ENCODE peak calls at places on chromosome 4, in ten cellular contexts. N, M, S, H, Y, V, B, U, E and Q are unnamed samples.
A peak's percentile ranks its signal among the peaks of the same experiment; 100 is the strongest.

GRCh38 chr4:189940178-189941004 is at the start of gene FRG1:
- DNase-seq in Y (peak; percentile 97), H (peak; percentile 97), V (peak; percentile 93), S (peak; percentile 95), B (peak; percentile 82), U (peak; percentile 97), M (peak; percentile 99), N (peak; percentile 87), E (peak; percentile 76), Q (peak; percentile 96)

GRCh38 chr4:24689212-24689611 is 104.9 kb upstream of the DHX15 start:
- DNase-seq in U (no peak), H (no peak), V (no peak), M (no peak), S (no peak), B (no peak), Y (no peak), E (no peak), N (no peak), Q (no peak)

GRCh38 chr4:16075975-16076757 is 7.7 kb downstream of the PROM1 start:
- DNase-seq in U (no peak), V (no peak), N (no peak), H (no peak), Y (no peak), E (no peak), M (no peak), S (no peak), B (no peak), Q (no peak)

GRCh38 chr4:173478136-173478860 is 51.7 kb downstream of the HAND2 start:
- DNase-seq in S (no peak), M (no peak), Y (no peak), U (no peak), E (no peak), B (no peak), N (no peak), V (no peak), H (no peak), Q (no peak)

GRCh38 chr4:98928131-98928504 is 815 bp downstream of the EIF4E start:
- DNase-seq in M (peak; percentile 51), V (peak; percentile 84), H (peak; percentile 91), U (peak; percentile 10), B (no peak), S (peak; percentile 80), N (peak; percentile 64), E (peak; percentile 66), Y (peak; percentile 55), Q (peak; percentile 84)

GRCh38 chr4:53586121-53586816 is 5.0 kb downstream of the LNX1 start:
- DNase-seq in M (no peak), E (no peak), U (no peak), V (no peak), B (peak; percentile 94), Y (no peak), N (no peak), S (peak; percentile 74), H (peak; percentile 81), Q (no peak)

GRCh38 chr4:8198206-8198905 is 734 bp upstream of the SH3TC1 start:
- DNase-seq in N (no peak), U (no peak), S (peak; percentile 78), B (peak; percentile 80), Y (no peak), E (no peak), H (no peak), V (no peak), M (no peak), Q (peak; percentile 70)

GRCh38 chr4:20428410-20429160 is 176.9 kb downstream of the SLIT2 start:
- DNase-seq in Y (no peak), V (peak; percentile 24), U (no peak), S (no peak), E (no peak), H (no peak), N (no peak), M (no peak), B (no peak), Q (no peak)

GRCh38 chr4:52052475-52052780 is 1.3 kb downstream of the SPATA18 start:
- DNase-seq in H (peak; percentile 67), E (no peak), S (peak; percentile 65), N (no peak), Y (no peak), B (no peak), M (no peak), U (no peak), V (peak; percentile 8), Q (peak; percentile 30)

GRCh38 chr4:687048-687974 is 1.6 kb downstream of the SLC49A3 start:
- DNase-seq in H (peak; percentile 94), Y (peak; percentile 92), U (no peak), M (no peak), V (no peak), E (no peak), B (no peak), N (peak; percentile 66), S (peak; percentile 70), Q (peak; percentile 94)

GRCh38 chr4:687975-688694 is 816 bp downstream of the SLC49A3 start:
- DNase-seq in E (no peak), V (no peak), M (no peak), H (no peak), S (no peak), U (no peak), N (no peak), Y (no peak), B (no peak), Q (peak; percentile 50)

GRCh38 chr4:686371-687040 is 2.4 kb downstream of the SLC49A3 start:
- DNase-seq in N (no peak), U (no peak), S (no peak), Y (no peak), E (no peak), B (no peak), H (no peak), V (no peak), M (no peak), Q (peak; percentile 73)

GRCh38 chr4:688695-689497 is at the start of gene SLC49A3:
- DNase-seq in V (no peak), E (no peak), N (no peak), U (no peak), M (no peak), B (no peak), Y (peak; percentile 52), S (no peak), H (no peak), Q (peak; percentile 81)

DNA sequence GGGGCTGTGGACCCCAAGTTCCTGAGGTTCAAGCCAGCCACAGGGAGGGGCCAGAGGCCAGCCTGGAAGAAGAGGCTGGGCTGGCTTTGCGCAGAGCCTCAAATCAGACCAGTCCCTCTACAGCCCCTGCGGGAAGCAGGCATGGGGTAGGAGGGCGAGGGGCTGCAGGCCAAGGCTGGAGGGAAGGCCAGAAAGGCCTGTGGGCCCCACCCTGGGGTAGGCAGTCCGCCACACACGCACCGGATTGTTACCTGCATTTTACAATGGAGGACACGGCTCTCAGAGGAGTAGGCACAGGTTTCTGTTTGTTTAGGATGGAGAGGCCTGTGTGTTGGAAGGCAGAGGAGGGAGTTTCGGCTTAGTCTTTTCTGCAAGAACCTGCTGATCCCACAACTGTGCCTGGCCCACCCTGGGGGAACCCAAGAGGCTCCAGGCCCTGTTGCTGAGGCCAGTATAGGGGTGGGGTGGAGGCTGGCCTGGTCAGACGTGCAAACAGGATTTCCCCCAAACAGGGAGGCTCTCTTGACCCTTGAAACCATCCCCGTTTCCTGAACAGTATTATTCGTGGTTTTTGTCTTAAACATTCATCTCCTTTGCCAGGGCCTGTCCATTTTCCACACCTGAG is 659 bp upstream of the SLC49A3 start:
- DNase-seq in B (no peak), V (no peak), Y (no peak), E (no peak), N (no peak), H (no peak), M (no peak), S (no peak), U (no peak), Q (no peak)
- H3K27ac ChIP-seq in B (no peak overlapping the region), V (no peak overlapping the region), Y (peak overlapping the region; percentile 87), E (no peak overlapping the region), N (peak overlapping the region; percentile 92), H (no peak overlapping the region), M (no peak overlapping the region), S (no peak overlapping the region), U (no peak overlapping the region), Q (peak overlapping the region; percentile 54)

DNA sequence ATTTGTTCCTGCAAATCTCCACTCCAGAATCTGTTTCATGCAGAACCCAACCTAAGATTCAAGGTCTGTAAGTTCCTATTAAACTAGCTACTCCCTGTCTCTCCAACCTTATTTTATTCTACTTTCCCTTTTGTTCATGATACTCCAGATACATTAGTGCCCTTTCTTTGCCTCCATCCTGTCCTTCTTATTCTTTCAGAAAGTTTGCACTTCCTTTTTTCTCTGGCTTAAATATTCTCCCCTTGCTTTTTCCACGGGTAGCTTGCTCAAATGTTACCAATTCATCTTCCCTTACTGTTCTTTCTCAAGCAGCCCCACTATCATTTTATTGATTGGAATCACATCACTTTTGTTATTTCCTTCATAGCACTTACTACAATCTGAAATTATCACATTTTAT is 72.1 kb downstream of the CAMK2D start:
- DNase-seq in Y (no peak), E (no peak), U (no peak), H (no peak), M (no peak), N (no peak), V (no peak), B (no peak), S (no peak), Q (no peak)
- H3K27ac ChIP-seq in Y (no peak overlapping the region), E (no peak overlapping the region), U (no peak overlapping the region), H (no peak overlapping the region), M (no peak overlapping the region), N (no peak overlapping the region), V (no peak overlapping the region), B (no peak overlapping the region), S (no peak overlapping the region), Q (no peak overlapping the region)

GRCh38 chr4:36027203-36027602 is 217.1 kb downstream of the ARAP2 start:
- DNase-seq in H (no peak), M (no peak), U (no peak), Y (no peak), E (no peak), N (no peak), B (no peak), V (no peak), S (no peak), Q (no peak)
- H3K27ac ChIP-seq in H (no peak overlapping the region), M (no peak overlapping the region), U (no peak overlapping the region), Y (no peak overlapping the region), E (no peak overlapping the region), N (no peak overlapping the region), B (no peak overlapping the region), V (no peak overlapping the region), S (no peak overlapping the region), Q (no peak overlapping the region)

GRCh38 chr4:1594871-1595788 is 89.0 kb downstream of the FAM53A start:
- DNase-seq in M (no peak), U (no peak), N (no peak), B (no peak), H (no peak), S (no peak), E (no peak), V (no peak), Y (no peak), Q (peak; percentile 54)
- H3K27ac ChIP-seq in M (no peak overlapping the region), U (no peak overlapping the region), N (no peak overlapping the region), B (no peak overlapping the region), H (no peak overlapping the region), S (no peak overlapping the region), E (no peak overlapping the region), V (no peak overlapping the region), Y (no peak overlapping the region), Q (no peak overlapping the region)